ENCODE peak calls at places on chromosome 3, in five cellular contexts. T, E, W, F and P are unnamed samples.

GRCh38 chr3:9553021-9553948 is at the start of gene LHFPL4:
- DNase-seq in T (no peak), E (no peak), W (peak; percentile 65), F (no peak), P (no peak)

GRCh38 chr3:108125550-108126071 is 34.8 kb upstream of the CD47 start:
- DNase-seq in T (no peak), E (no peak), W (no peak), F (peak; percentile 53), P (peak; percentile 51)

GRCh38 chr3:50648944-50649343 is 25.8 kb upstream of the DOCK3 start:
- DNase-seq in T (no peak), E (no peak), W (no peak), F (no peak), P (no peak)

GRCh38 chr3:130844462-130844861 is 49.4 kb upstream of the ATP2C1 start:
- DNase-seq in T (no peak), E (no peak), W (no peak), F (no peak), P (no peak)

GRCh38 chr3:169171739-169172138 is 491.8 kb downstream of the MECOM start:
- DNase-seq in T (no peak), E (peak; percentile 31), W (no peak), F (no peak), P (no peak)

GRCh38 chr3:43650345-43650744 is 28.5 kb upstream of the ANO10 start:
- DNase-seq in T (no peak), E (no peak), W (no peak), F (no peak), P (no peak)

GRCh38 chr3:52246728-52247454 is 1.3 kb downstream of the PPM1M start:
- DNase-seq in T (no peak), E (no peak), W (no peak), F (no peak), P (no peak)

GRCh38 chr3:33787328-33788009 is 11.0 kb upstream of the PDCD6IP start:
- DNase-seq in T (peak; percentile 65), E (peak; percentile 66), W (peak; percentile 92), F (peak; percentile 68), P (peak; percentile 67)

GRCh38 chr3:19886404-19886803 is 47.6 kb downstream of the EFHB start:
- DNase-seq in T (peak; percentile 46), E (peak; percentile 54), W (no peak), F (no peak), P (no peak)

GRCh38 chr3:35639251-35640185 is at the start of gene ARPP21:
- DNase-seq in T (no peak), E (no peak), W (peak; percentile 57), F (no peak), P (peak; percentile 16)

GRCh38 chr3:35640736-35641135 is 1.4 kb downstream of the ARPP21 start:
- DNase-seq in T (no peak), E (no peak), W (no peak), F (no peak), P (no peak)

GRCh38 chr3:35635931-35636683 is 3.2 kb upstream of the ARPP21 start:
- DNase-seq in T (no peak), E (no peak), W (no peak), F (no peak), P (no peak)

GRCh38 chr3:35640186-35640584 is 860 bp downstream of the ARPP21 start:
- DNase-seq in T (no peak), E (no peak), W (no peak), F (no peak), P (no peak)

DNA sequence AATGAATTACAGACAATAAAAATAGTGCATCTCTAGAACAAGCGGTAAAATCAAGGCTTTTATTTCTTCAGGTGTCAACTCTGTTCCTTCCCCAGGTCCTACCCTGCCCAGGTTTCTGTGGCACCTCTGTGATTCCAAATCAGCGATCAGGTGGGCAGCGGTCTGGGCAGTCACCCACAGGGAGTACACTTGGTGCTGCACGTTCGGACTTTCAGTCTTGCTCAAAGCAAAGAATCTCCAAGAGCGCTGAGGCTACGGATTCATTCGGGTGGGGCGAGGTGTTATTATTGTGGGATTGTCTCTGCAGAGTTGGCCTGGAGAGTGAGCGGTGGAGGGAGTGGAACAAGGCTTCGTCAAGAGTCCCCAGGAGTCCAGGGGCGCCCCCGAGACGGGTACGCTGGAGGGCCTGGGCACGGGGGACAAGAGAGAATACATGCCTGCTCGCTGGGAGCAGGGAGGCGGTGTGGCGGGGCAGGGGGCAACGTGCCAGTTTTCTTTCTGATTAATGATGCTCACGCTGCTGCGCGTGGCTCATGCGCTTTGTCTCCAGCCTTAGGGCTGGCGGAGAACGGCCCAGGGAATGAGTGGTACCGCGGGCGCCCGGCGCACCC is 580 bp upstream of the ARPP21 start:
- DNase-seq in T (no peak), E (no peak), W (peak; percentile 3), F (no peak), P (peak; percentile 9)
- H3K27me3 ChIP-seq in T (peaks cover 4% of the 10 kb centered on the region), E (peaks cover 8% of the 10 kb centered on the region), W (peaks cover 56% of the 10 kb centered on the region), F (peaks cover 46% of the 10 kb centered on the region), P (peaks cover 12% of the 10 kb centered on the region)

GRCh38 chr3:62414786-62415185 is 41.4 kb upstream of the FEZF2 start:
- DNase-seq in T (no peak), E (no peak), W (peak; percentile 71), F (no peak), P (no peak)
- H3K27me3 ChIP-seq in T (no peaks in the 10 kb centered on the region), E (no peaks in the 10 kb centered on the region), W (no peaks in the 10 kb centered on the region), F (no peaks in the 10 kb centered on the region), P (no peaks in the 10 kb centered on the region)

GRCh38 chr3:128494152-128494650 is 1.2 kb upstream of the GATA2 start:
- DNase-seq in T (no peak), E (no peak), W (no peak), F (no peak), P (no peak)

GRCh38 chr3:128495435-128495970 is 2.5 kb upstream of the GATA2 start:
- DNase-seq in T (no peak), E (no peak), W (no peak), F (no peak), P (no peak)

GRCh38 chr3:128496602-128497304 is 3.8 kb upstream of the GATA2 start:
- DNase-seq in T (no peak), E (no peak), W (peak; percentile 63), F (no peak), P (no peak)

GRCh38 chr3:128497305-128498126 is 4.5 kb upstream of the GATA2 start:
- DNase-seq in T (no peak), E (no peak), W (peak; percentile 84), F (peak; percentile 61), P (peak; percentile 51)

DNA sequence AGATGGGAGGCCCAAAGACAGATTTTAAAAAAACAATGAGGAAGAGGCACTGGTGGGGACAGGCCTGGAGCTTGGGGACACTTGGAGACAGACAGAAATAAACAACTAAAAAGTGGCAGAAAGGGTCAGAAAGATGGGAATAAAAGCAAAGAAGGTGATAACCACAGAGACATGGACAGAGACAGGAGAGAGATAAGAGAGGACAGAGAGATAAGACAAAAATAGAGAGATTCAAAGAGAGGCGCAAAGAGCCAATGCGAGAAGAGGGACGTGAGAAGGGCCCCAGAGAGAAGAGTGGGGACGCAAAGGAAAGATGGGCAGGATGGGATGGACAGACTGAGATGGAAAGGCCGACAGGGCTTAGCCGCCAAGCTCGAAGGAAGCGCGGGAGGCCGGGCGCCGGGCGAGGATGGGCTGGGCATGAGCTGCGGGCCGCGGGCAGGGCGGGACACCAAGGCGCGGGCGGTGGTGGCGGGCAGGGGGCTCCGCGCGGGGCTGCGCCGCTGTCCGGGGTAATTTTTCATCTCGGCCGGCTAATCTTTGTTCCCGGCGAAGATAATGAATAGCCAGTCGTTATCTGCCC is 3.1 kb upstream of the GATA2 start:
- DNase-seq in T (no peak), E (no peak), W (no peak), F (no peak), P (no peak)
- H3K27me3 ChIP-seq in T (no peaks in the 10 kb centered on the region), E (peaks cover 45% of the 10 kb centered on the region), W (peaks cover 87% of the 10 kb centered on the region), F (peaks cover 100% of the 10 kb centered on the region), P (peaks cover 12% of the 10 kb centered on the region)

GRCh38 chr3:193783166-193783896 is 190.3 kb downstream of the OPA1 start:
- DNase-seq in T (no peak), E (peak; percentile 62), W (no peak), F (no peak), P (no peak)
- H3K27me3 ChIP-seq in T (no peaks in the 10 kb centered on the region), E (peaks cover 9% of the 10 kb centered on the region), W (peaks cover 15% of the 10 kb centered on the region), F (no peaks in the 10 kb centered on the region), P (no peaks in the 10 kb centered on the region)

DNA sequence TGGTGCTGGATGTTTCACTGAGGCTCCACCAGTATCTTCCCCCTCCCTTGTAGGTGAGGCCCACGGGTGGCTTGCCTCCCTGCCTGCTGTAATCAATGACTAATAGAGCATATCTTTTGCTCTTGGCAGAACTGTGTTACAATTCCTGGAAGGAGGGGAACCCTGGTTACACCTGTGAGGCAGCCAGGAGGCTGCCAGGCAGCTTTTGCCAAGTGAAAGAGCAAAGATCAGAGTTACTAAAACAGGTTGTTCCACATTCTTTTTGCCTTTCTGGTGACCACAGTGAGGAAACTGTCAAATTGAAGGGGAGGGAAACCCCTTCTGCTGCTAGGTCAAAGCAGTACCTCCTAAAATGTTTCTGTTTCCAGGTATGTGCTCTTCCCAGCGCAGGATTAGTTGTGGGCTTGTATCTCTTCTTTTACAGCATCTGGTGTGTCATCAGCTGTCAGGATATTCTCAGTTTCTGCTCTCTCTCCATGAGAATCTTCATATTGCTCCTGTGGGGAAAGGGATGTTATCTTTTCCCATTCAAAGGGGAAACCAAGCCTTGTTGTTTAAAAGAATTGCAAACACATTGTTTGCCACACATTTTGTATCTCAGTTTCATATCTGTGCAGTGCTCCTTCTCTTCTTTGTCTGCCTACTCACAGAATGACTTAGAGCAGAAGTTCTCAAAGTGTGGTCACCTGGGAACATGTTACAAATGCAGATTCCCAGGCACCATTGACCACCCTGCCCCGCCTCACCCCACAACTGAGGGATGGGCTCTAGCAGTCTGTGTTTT is 137.4 kb upstream of the UMPS start:
- DNase-seq in T (no peak), E (peak; percentile 94), W (peak; percentile 72), F (peak; percentile 59), P (peak; percentile 89)
- H3K27me3 ChIP-seq in T (no peaks in the 10 kb centered on the region), E (no peaks in the 10 kb centered on the region), W (peaks cover 5% of the 10 kb centered on the region), F (no peaks in the 10 kb centered on the region), P (no peaks in the 10 kb centered on the region)

GRCh38 chr3:71784201-71784913 is 591 bp downstream of the PROK2 start:
- DNase-seq in T (no peak), E (no peak), W (peak; percentile 66), F (no peak), P (no peak)
- H3K27me3 ChIP-seq in T (peaks cover 2% of the 10 kb centered on the region), E (peaks cover 24% of the 10 kb centered on the region), W (peaks cover 69% of the 10 kb centered on the region), F (peaks cover 84% of the 10 kb centered on the region), P (peaks cover 16% of the 10 kb centered on the region)